ENCODE peak calls at places on chromosomes 6 and 20, in six cellular contexts. One of them, this sample, is unnamed.

GRCh38 chr6:33197431-33198048 is 2.9 kb downstream of the RXRB start:
- DNase-seq in CD8-positive, alpha-beta T cell: no peak
- DNase-seq in cardiac muscle cell: peak; percentile 82
- DNase-seq in glutamatergic neuron: no peak
- DNase-seq in progenitor cell of endocrine pancreas: no peak
- DNase-seq in fibroblast of lung: peak; percentile 65
- DNase-seq in this sample: peak; percentile 73

GRCh38 chr6:90403489-90404381 is 107.1 kb upstream of the BACH2 start:
- DNase-seq in CD8-positive, alpha-beta T cell: no peak
- DNase-seq in cardiac muscle cell: peak; percentile 93
- DNase-seq in glutamatergic neuron: no peak
- DNase-seq in progenitor cell of endocrine pancreas: no peak
- DNase-seq in fibroblast of lung: peak; percentile 89
- DNase-seq in this sample: no peak

GRCh38 chr6:84652356-84653026 is 111.9 kb downstream of the TBX18 start:
- DNase-seq in CD8-positive, alpha-beta T cell: no peak
- DNase-seq in cardiac muscle cell: peak; percentile 95
- DNase-seq in glutamatergic neuron: no peak
- DNase-seq in progenitor cell of endocrine pancreas: no peak
- DNase-seq in fibroblast of lung: peak; percentile 95
- DNase-seq in this sample: no peak

GRCh38 chr6:72621243-72622093 is at the start of gene KCNQ5:
- DNase-seq in CD8-positive, alpha-beta T cell: no peak
- DNase-seq in cardiac muscle cell: peak; percentile 27
- DNase-seq in glutamatergic neuron: peak; percentile 33
- DNase-seq in progenitor cell of endocrine pancreas: peak; percentile 21
- DNase-seq in fibroblast of lung: peak; percentile 33
- DNase-seq in this sample: peak; percentile 38

GRCh38 chr6:56992703-56993102 is 37.8 kb downstream of the BEND6 start:
- DNase-seq in CD8-positive, alpha-beta T cell: no peak
- DNase-seq in cardiac muscle cell: no peak
- DNase-seq in glutamatergic neuron: no peak
- DNase-seq in progenitor cell of endocrine pancreas: no peak
- DNase-seq in fibroblast of lung: no peak
- DNase-seq in this sample: no peak

GRCh38 chr6:168192901-168193815 is 114.1 kb upstream of the FRMD1 start:
- DNase-seq in CD8-positive, alpha-beta T cell: no peak
- DNase-seq in cardiac muscle cell: no peak
- DNase-seq in glutamatergic neuron: no peak
- DNase-seq in progenitor cell of endocrine pancreas: no peak
- DNase-seq in fibroblast of lung: no peak
- DNase-seq in this sample: no peak

GRCh38 chr20:62818592-62819493 is 2.0 kb downstream of the COL9A3 start:
- DNase-seq in CD8-positive, alpha-beta T cell: no peak
- DNase-seq in cardiac muscle cell: peak; percentile 86
- DNase-seq in glutamatergic neuron: peak; percentile 66
- DNase-seq in progenitor cell of endocrine pancreas: no peak
- DNase-seq in fibroblast of lung: no peak
- DNase-seq in this sample: no peak

GRCh38 chr6:70423189-70424133 is 10.2 kb downstream of the FAM135A start:
- DNase-seq in CD8-positive, alpha-beta T cell: no peak
- DNase-seq in cardiac muscle cell: peak; percentile 38
- DNase-seq in glutamatergic neuron: no peak
- DNase-seq in progenitor cell of endocrine pancreas: no peak
- DNase-seq in fibroblast of lung: no peak
- DNase-seq in this sample: no peak

GRCh38 chr6:24009319-24009718 is 116.7 kb upstream of the NRSN1 start:
- DNase-seq in CD8-positive, alpha-beta T cell: no peak
- DNase-seq in cardiac muscle cell: no peak
- DNase-seq in glutamatergic neuron: no peak
- DNase-seq in progenitor cell of endocrine pancreas: no peak
- DNase-seq in fibroblast of lung: peak; percentile 3
- DNase-seq in this sample: no peak

GRCh38 chr20:56627122-56628014 is 1.7 kb upstream of the TFAP2C start:
- DNase-seq in CD8-positive, alpha-beta T cell: no peak
- DNase-seq in cardiac muscle cell: no peak
- DNase-seq in glutamatergic neuron: peak; percentile 37
- DNase-seq in progenitor cell of endocrine pancreas: no peak
- DNase-seq in fibroblast of lung: no peak
- DNase-seq in this sample: no peak

GRCh38 chr6:41781302-41781711 is 725 bp downstream of the PRICKLE4 start:
- DNase-seq in CD8-positive, alpha-beta T cell: no peak
- DNase-seq in cardiac muscle cell: peak; percentile 12
- DNase-seq in glutamatergic neuron: no peak
- DNase-seq in progenitor cell of endocrine pancreas: no peak
- DNase-seq in fibroblast of lung: no peak
- DNase-seq in this sample: no peak

GRCh38 chr6:148304976-148305375 is 37.7 kb upstream of the SASH1 start:
- DNase-seq in CD8-positive, alpha-beta T cell: no peak
- DNase-seq in cardiac muscle cell: peak; percentile 57
- DNase-seq in glutamatergic neuron: no peak
- DNase-seq in progenitor cell of endocrine pancreas: no peak
- DNase-seq in fibroblast of lung: peak; percentile 88
- DNase-seq in this sample: no peak

GRCh38 chr6:19342616-19343015 is 494.6 kb upstream of the ID4 start:
- DNase-seq in CD8-positive, alpha-beta T cell: no peak
- DNase-seq in cardiac muscle cell: peak; percentile 29
- DNase-seq in glutamatergic neuron: no peak
- DNase-seq in progenitor cell of endocrine pancreas: no peak
- DNase-seq in fibroblast of lung: peak; percentile 23
- DNase-seq in this sample: no peak

GRCh38 chr6:36160147-36160760 is 29.9 kb downstream of the MAPK13 start:
- DNase-seq in CD8-positive, alpha-beta T cell: no peak
- DNase-seq in cardiac muscle cell: peak; percentile 61
- DNase-seq in glutamatergic neuron: no peak
- DNase-seq in progenitor cell of endocrine pancreas: no peak
- DNase-seq in fibroblast of lung: peak; percentile 69
- DNase-seq in this sample: no peak

GRCh38 chr6:1687402-1687801 is 77.7 kb downstream of the FOXC1 start:
- DNase-seq in CD8-positive, alpha-beta T cell: no peak
- DNase-seq in cardiac muscle cell: no peak
- DNase-seq in glutamatergic neuron: no peak
- DNase-seq in progenitor cell of endocrine pancreas: no peak
- DNase-seq in fibroblast of lung: no peak
- DNase-seq in this sample: no peak

GRCh38 chr20:39358052-39358451 is 395.9 kb downstream of the DHX35 start:
- DNase-seq in CD8-positive, alpha-beta T cell: no peak
- DNase-seq in cardiac muscle cell: no peak
- DNase-seq in glutamatergic neuron: no peak
- DNase-seq in progenitor cell of endocrine pancreas: no peak
- DNase-seq in fibroblast of lung: no peak
- DNase-seq in this sample: peak; percentile 12

GRCh38 chr20:21077809-21078345 is 28.3 kb downstream of the LINC00237 start:
- DNase-seq in CD8-positive, alpha-beta T cell: no peak
- DNase-seq in cardiac muscle cell: no peak
- DNase-seq in glutamatergic neuron: no peak
- DNase-seq in progenitor cell of endocrine pancreas: no peak
- DNase-seq in fibroblast of lung: no peak
- DNase-seq in this sample: no peak

GRCh38 chr20:34971038-34971872 is 15.6 kb downstream of the MYH7B start:
- DNase-seq in CD8-positive, alpha-beta T cell: no peak
- DNase-seq in cardiac muscle cell: no peak
- DNase-seq in glutamatergic neuron: no peak
- DNase-seq in progenitor cell of endocrine pancreas: no peak
- DNase-seq in fibroblast of lung: no peak
- DNase-seq in this sample: no peak

GRCh38 chr20:35461620-35462019 is 6.2 kb downstream of the CEP250 start:
- DNase-seq in CD8-positive, alpha-beta T cell: no peak
- DNase-seq in cardiac muscle cell: peak; percentile 17
- DNase-seq in glutamatergic neuron: no peak
- DNase-seq in progenitor cell of endocrine pancreas: no peak
- DNase-seq in fibroblast of lung: peak; percentile 49
- DNase-seq in this sample: no peak

GRCh38 chr6:31972709-31973350 is 892 bp upstream of the DXO start:
- DNase-seq in CD8-positive, alpha-beta T cell: no peak
- DNase-seq in cardiac muscle cell: peak; percentile 53
- DNase-seq in glutamatergic neuron: no peak
- DNase-seq in progenitor cell of endocrine pancreas: no peak
- DNase-seq in fibroblast of lung: peak; percentile 68
- DNase-seq in this sample: no peak

GRCh38 chr20:23282546-23282945 is 68.0 kb upstream of the NXT1 start:
- DNase-seq in CD8-positive, alpha-beta T cell: no peak
- DNase-seq in cardiac muscle cell: no peak
- DNase-seq in glutamatergic neuron: no peak
- DNase-seq in progenitor cell of endocrine pancreas: no peak
- DNase-seq in fibroblast of lung: no peak
- DNase-seq in this sample: no peak

GRCh38 chr20:33334111-33334510 is 51.1 kb downstream of the BPIFB1 start:
- DNase-seq in CD8-positive, alpha-beta T cell: no peak
- DNase-seq in cardiac muscle cell: no peak
- DNase-seq in glutamatergic neuron: no peak
- DNase-seq in progenitor cell of endocrine pancreas: no peak
- DNase-seq in fibroblast of lung: no peak
- DNase-seq in this sample: no peak

GRCh38 chr6:112150363-112150762 is 63.0 kb downstream of the FAM229B start:
- DNase-seq in CD8-positive, alpha-beta T cell: no peak
- DNase-seq in cardiac muscle cell: no peak
- DNase-seq in glutamatergic neuron: no peak
- DNase-seq in progenitor cell of endocrine pancreas: no peak
- DNase-seq in fibroblast of lung: peak; percentile 43
- DNase-seq in this sample: no peak
- TF ChIP-seq CTCF in CD8-positive, alpha-beta T cell: no peak
- TF ChIP-seq CTCF in cardiac muscle cell: no peak
- TF ChIP-seq CTCF in glutamatergic neuron: no peak
- TF ChIP-seq CTCF in progenitor cell of endocrine pancreas: no peak
- TF ChIP-seq CTCF in fibroblast of lung: no peak
- TF ChIP-seq CTCF in this sample: no peak

GRCh38 chr6:99789767-99790166 is 183.1 kb downstream of the PRDM13 start:
- DNase-seq in CD8-positive, alpha-beta T cell: no peak
- DNase-seq in cardiac muscle cell: no peak
- DNase-seq in glutamatergic neuron: no peak
- DNase-seq in progenitor cell of endocrine pancreas: no peak
- DNase-seq in fibroblast of lung: no peak
- DNase-seq in this sample: no peak

DNA sequence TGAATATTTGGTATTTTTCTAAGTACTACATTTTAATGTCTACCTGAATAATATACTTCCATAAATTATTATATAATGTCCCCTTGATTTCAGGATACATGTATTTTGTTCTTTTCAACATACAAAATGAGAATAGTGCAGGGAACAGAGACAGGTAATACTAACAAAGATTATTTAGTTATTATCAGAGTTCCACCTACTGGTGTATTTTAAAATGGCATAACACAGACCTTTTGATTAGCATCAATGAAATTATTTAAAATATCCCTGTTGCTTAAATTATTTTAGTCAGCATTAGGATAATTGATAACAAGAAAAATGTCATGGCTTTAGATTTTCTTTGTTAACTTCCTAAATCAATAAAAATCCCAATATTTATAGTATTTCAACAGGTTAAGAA is 184.0 kb downstream of the PRDM13 start:
- DNase-seq in CD8-positive, alpha-beta T cell: no peak
- DNase-seq in cardiac muscle cell: no peak
- DNase-seq in glutamatergic neuron: no peak
- DNase-seq in progenitor cell of endocrine pancreas: no peak
- DNase-seq in fibroblast of lung: no peak
- DNase-seq in this sample: no peak
- TF ChIP-seq CTCF in CD8-positive, alpha-beta T cell: no peak
- TF ChIP-seq CTCF in cardiac muscle cell: no peak
- TF ChIP-seq CTCF in glutamatergic neuron: peak; percentile 48
- TF ChIP-seq CTCF in progenitor cell of endocrine pancreas: peak; percentile 41
- TF ChIP-seq CTCF in fibroblast of lung: no peak
- TF ChIP-seq CTCF in this sample: peak; percentile 19

DNA sequence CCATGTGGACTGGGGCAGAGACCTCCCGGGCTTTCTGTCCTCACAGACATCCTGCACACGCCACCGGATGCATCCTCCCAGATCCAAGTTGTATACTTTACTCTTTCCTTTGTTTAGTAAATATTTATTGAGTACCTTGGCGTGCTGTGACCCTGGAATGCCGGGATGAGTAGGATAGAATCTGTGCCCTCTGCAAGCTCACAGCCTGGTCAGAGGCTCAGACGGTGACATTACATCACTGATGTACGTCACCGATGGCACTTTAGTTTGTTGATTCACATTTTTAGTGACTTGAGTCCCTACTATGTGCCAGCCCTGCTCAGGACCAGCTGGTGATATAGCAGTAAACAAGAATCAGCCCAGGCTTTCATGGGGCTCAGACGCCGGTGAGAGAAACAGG is 32.9 kb downstream of the SIRPA start:
- DNase-seq in CD8-positive, alpha-beta T cell: no peak
- DNase-seq in cardiac muscle cell: no peak
- DNase-seq in glutamatergic neuron: no peak
- DNase-seq in progenitor cell of endocrine pancreas: no peak
- DNase-seq in fibroblast of lung: no peak
- DNase-seq in this sample: no peak
- TF ChIP-seq CTCF in CD8-positive, alpha-beta T cell: no peak
- TF ChIP-seq CTCF in cardiac muscle cell: no peak
- TF ChIP-seq CTCF in glutamatergic neuron: no peak
- TF ChIP-seq CTCF in progenitor cell of endocrine pancreas: no peak
- TF ChIP-seq CTCF in fibroblast of lung: no peak
- TF ChIP-seq CTCF in this sample: no peak

DNA sequence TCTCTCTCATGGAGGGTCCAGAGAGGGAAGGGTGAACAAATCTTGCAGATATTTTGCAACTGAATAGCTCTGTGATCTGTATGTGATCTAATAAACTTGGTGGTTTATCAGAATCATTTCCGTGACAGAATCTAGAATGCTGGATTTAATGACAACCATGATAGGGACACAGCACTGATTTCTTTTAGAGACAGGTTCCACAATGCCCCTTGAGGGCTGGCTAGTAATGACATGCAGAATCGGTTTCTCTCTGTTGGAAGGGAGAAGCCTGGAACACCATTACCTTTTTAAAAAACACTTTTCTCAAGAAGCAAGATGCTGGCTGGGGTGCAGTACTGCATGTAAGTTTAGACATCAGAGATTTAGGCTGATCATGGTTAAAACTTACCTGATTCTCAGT is 313.4 kb downstream of the CDH26 start:
- DNase-seq in CD8-positive, alpha-beta T cell: no peak
- DNase-seq in cardiac muscle cell: no peak
- DNase-seq in glutamatergic neuron: no peak
- DNase-seq in progenitor cell of endocrine pancreas: no peak
- DNase-seq in fibroblast of lung: no peak
- DNase-seq in this sample: no peak
- TF ChIP-seq CTCF in CD8-positive, alpha-beta T cell: peak; percentile 28
- TF ChIP-seq CTCF in cardiac muscle cell: no peak
- TF ChIP-seq CTCF in glutamatergic neuron: peak; percentile 62
- TF ChIP-seq CTCF in progenitor cell of endocrine pancreas: peak; percentile 43
- TF ChIP-seq CTCF in fibroblast of lung: peak; percentile 22
- TF ChIP-seq CTCF in this sample: no peak

This sample was measured in GM10248.